ENCODE peak calls at places on chromosome 17, in ten cellular contexts. O is GM12878; A is HL-60; M is fibroblast of lung; D is tibial nerve; F is ovary; K is AG04450; I is CD8-positive, alpha-beta T cell; N is body of pancreas; E is HCT116. B is an unnamed sample.
A peak's percentile ranks its signal among the peaks of the same experiment; 100 is the strongest.

GRCh38 chr17:78184311-78184710 is 2.5 kb downstream of the TK1 start:
- DNase-seq in O (no peak), A (no peak), M (no peak), D (no peak), F (no peak), K (no peak), I (no peak), N (peak; percentile 80), E (no peak), B (no peak)

GRCh38 chr17:6100891-6101290 is 30.7 kb downstream of the WSCD1 start:
- DNase-seq in O (no peak), A (no peak), M (no peak), D (no peak), F (no peak), K (no peak), I (no peak), N (no peak), E (no peak), B (no peak)

GRCh38 chr17:70780031-70780430 is 610.7 kb downstream of the KCNJ2 start:
- DNase-seq in O (no peak), A (no peak), M (peak; percentile 72), D (no peak), F (no peak), K (no peak), I (no peak), N (no peak), E (no peak), B (no peak)

GRCh38 chr17:72950236-72950931 is 142.1 kb downstream of the SLC39A11 start:
- DNase-seq in O (no peak), A (no peak), M (no peak), D (no peak), F (no peak), K (no peak), I (no peak), N (no peak), E (no peak), B (no peak)

GRCh38 chr17:69227536-69227935 is 1.1 kb downstream of the ABCA10 start:
- DNase-seq in O (no peak), A (peak; percentile 14), M (no peak), D (no peak), F (no peak), K (no peak), I (no peak), N (no peak), E (no peak), B (no peak)

GRCh38 chr17:63124536-63124935 is 158.5 kb downstream of the TANC2 start:
- DNase-seq in O (no peak), A (no peak), M (no peak), D (no peak), F (no peak), K (no peak), I (no peak), N (no peak), E (no peak), B (no peak)

GRCh38 chr17:4444782-4445473 is 11.2 kb downstream of the SPNS3 start:
- DNase-seq in O (no peak), A (no peak), M (peak; percentile 15), D (peak; percentile 16), F (no peak), K (no peak), I (no peak), N (peak; percentile 94), E (no peak), B (no peak)

GRCh38 chr17:16255481-16255901 is 38.5 kb downstream of the PIGL start:
- DNase-seq in O (no peak), A (no peak), M (peak; percentile 58), D (no peak), F (peak; percentile 49), K (no peak), I (no peak), N (peak; percentile 88), E (no peak), B (no peak)

DNA sequence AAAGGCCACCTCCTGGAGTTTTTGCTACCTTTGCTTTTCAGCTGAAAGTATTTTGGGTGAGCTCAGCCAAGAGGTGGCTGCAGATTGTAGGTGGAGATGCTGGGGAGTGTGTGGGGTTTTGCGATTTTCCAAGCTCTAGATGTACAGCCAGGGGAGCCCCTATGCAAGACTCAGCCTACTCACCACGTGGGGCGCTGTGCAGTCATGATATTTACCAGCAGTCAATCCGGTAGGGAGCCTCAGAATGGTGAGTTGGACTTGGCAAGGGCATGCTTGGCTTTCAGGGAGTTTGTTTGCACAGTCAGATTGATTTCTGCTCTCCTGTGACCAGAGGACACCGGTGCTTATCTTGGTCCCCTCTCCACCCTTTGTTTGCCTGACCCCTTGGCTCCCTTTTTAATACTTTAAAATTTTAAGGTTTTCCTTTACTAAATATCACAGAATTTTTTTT is 175.3 kb downstream of the UTP18 start:
- DNase-seq in O (no peak), A (no peak), M (no peak), D (no peak), F (peak; percentile 24), K (no peak), I (no peak), N (peak; percentile 87), E (peak; percentile 85), B (no peak)
- TF ChIP-seq CTCF in O (peak; percentile 59), A (no peak), M (no peak), D (no peak), F (no peak), K (peak; percentile 40), I (no peak), N (peak; percentile 60), E (peak; percentile 96), B (peak; percentile 11)

GRCh38 chr17:82935944-82936767 is 96.3 kb upstream of the ZNF750 start:
- DNase-seq in O (no peak), A (no peak), M (no peak), D (no peak), F (no peak), K (no peak), I (no peak), N (no peak), E (no peak), B (no peak)
- H3K4me3 ChIP-seq in O (no peak overlapping the region), A (no peak overlapping the region), M (no peak overlapping the region), D (no peak overlapping the region), F (no peak overlapping the region), K (no peak overlapping the region), I (no peak overlapping the region), N (no peak overlapping the region), E (no peak overlapping the region), B (no peak overlapping the region)

GRCh38 chr17:74619077-74619673 is 4.4 kb downstream of the CD300E start:
- DNase-seq in O (no peak), A (no peak), M (no peak), D (no peak), F (no peak), K (no peak), I (no peak), N (peak; percentile 20), E (no peak), B (no peak)

GRCh38 chr17:74623693-74624093 is at the start of gene CD300E:
- DNase-seq in O (no peak), A (no peak), M (no peak), D (no peak), F (no peak), K (no peak), I (no peak), N (no peak), E (no peak), B (no peak)

GRCh38 chr17:74616696-74617095 is 6.8 kb downstream of the CD300E start:
- DNase-seq in O (no peak), A (no peak), M (no peak), D (no peak), F (no peak), K (no peak), I (no peak), N (no peak), E (no peak), B (no peak)

DNA sequence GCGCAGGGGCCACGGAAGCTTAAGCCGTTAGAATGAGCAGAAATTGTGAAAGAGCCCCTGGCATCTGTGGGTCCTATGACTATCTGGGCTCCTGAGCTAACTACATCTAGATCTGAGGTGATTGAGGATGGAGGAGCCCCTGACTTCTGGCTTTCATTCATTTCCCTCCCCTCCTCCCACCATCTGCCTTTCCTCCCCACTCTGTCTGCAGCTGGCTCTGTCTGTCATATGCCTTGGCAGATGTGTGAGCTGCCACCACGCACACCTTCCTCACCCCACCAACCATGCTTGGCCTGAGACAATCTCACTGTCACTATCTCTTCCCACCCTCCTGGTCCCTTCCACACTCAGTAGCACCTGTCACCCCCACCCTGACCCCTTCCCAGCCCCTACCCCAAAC is 5.1 kb downstream of the CD300E start:
- DNase-seq in O (no peak), A (no peak), M (no peak), D (no peak), F (no peak), K (no peak), I (no peak), N (no peak), E (no peak), B (no peak)
- H3K27me3 ChIP-seq in O (peaks cover 9% of the 10 kb centered on the region), A (peaks cover 11% of the 10 kb centered on the region), M (no peaks in the 10 kb centered on the region), D (no peaks in the 10 kb centered on the region), F (no peaks in the 10 kb centered on the region), K (no peaks in the 10 kb centered on the region), I (peaks cover 4% of the 10 kb centered on the region), N (no peaks in the 10 kb centered on the region), E (peaks cover 86% of the 10 kb centered on the region), B (no peaks in the 10 kb centered on the region)

GRCh38 chr17:83053779-83054451 is 25.5 kb upstream of the METRNL start:
- DNase-seq in O (no peak), A (peak; percentile 80), M (no peak), D (peak; percentile 25), F (peak; percentile 36), K (no peak), I (no peak), N (no peak), E (no peak), B (no peak)

GRCh38 chr17:83053021-83053778 is 26.2 kb upstream of the METRNL start:
- DNase-seq in O (no peak), A (no peak), M (peak; percentile 48), D (peak; percentile 12), F (peak; percentile 38), K (no peak), I (no peak), N (peak; percentile 53), E (no peak), B (no peak)

GRCh38 chr17:83052241-83052564 is 27.2 kb upstream of the METRNL start:
- DNase-seq in O (no peak), A (no peak), M (no peak), D (peak; percentile 5), F (no peak), K (no peak), I (no peak), N (no peak), E (no peak), B (no peak)

GRCh38 chr17:83050651-83051422 is 28.6 kb upstream of the METRNL start:
- DNase-seq in O (no peak), A (no peak), M (no peak), D (no peak), F (no peak), K (no peak), I (no peak), N (peak; percentile 66), E (no peak), B (no peak)

DNA sequence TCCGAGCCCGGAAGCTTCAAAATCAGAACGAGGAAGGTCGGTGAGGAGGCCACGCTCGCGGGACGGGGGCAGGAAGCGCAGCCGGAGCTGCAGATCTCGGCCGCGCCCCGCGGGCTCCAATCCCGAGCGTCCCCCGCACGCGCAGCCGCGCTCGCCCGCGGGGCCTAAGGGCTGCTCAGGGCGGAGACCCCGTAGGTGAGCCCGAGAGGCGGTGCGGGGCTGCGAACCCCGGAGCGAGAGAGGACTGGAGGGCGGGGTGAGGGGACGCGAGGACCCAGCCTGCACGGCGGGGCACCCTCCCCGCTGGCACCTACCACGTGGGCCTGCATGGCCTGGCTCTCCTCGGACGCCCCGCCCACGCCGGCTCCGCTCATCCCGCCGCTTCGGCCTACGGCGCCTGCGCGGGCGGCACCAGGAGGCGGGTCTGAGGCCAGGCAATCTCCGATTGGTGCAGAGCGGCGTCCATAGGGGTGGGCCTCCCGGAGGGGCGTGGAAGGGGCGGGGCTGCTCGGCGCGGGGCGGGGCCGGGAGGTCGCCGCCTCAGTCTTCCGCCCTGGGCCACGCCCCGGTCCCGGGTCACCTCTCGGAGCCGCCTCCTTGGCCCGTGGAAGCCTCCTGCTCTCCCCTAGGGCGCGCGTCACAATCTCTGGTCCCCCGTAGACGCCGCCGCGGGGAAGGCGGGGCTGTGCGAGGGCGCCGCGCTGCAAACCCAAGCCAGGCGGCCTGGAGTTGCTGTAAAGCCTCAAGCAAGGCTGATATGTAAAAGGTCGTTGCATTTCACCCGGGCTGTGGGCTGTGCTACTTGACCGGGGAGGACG is 27.8 kb upstream of the METRNL start:
- DNase-seq in O (peak; percentile 87), A (peak; percentile 98), M (peak; percentile 93), D (peak; percentile 95), F (peak; percentile 97), K (peak; percentile 88), I (peak; percentile 99), N (peak; percentile 98), E (peak; percentile 97), B (peak; percentile 79)
- TF ChIP-seq CTCF in O (no peak), A (no peak), M (no peak), D (no peak), F (no peak), K (no peak), I (no peak), N (peak; percentile 6), E (no peak), B (no peak)

B was measured in BJ.